ENCODE peak calls at places on chromosomes 3 and 15, in six cellular contexts. H is heart left ventricle, T is uterus, L is GM12878, F is IMR-90, U is BE2C. N is an unnamed sample. For H3K4me1 and H3K27me3, the result is how much of the 10 kb centered on the place peaks cover.

GRCh38 chr3:143016321-143016972 is 15.1 kb downstream of the U2SURP start:
- DNase-seq in H (no peak), T (no peak), L (no peak), F (no peak), U (no peak), N (no peak)

GRCh38 chr3:135215516-135215915 is 420.5 kb downstream of the EPHB1 start:
- DNase-seq in H (no peak), T (no peak), L (no peak), F (no peak), U (no peak), N (no peak)

GRCh38 chr15:87591042-87591441 is 665.5 kb downstream of the NTRK3 start:
- DNase-seq in H (no peak), T (no peak), L (no peak), F (no peak), U (no peak), N (no peak)

GRCh38 chr3:169090559-169090958 is 573.0 kb downstream of the MECOM start:
- DNase-seq in H (no peak), T (no peak), L (no peak), F (no peak), U (no peak), N (no peak)

GRCh38 chr3:73848173-73848751 is 223.5 kb upstream of the PDZRN3 start:
- DNase-seq in H (no peak), T (no peak), L (no peak), F (peak), U (no peak), N (no peak)

GRCh38 chr15:24696855-24697254 is 21.3 kb downstream of the NPAP1 start:
- DNase-seq in H (no peak), T (no peak), L (no peak), F (no peak), U (no peak), N (no peak)

GRCh38 chr15:77455696-77456293 is 35.1 kb downstream of the HMG20A start:
- DNase-seq in H (peak), T (no peak), L (no peak), F (peak), U (no peak), N (no peak)

GRCh38 chr3:13532085-13532484 is 16.8 kb upstream of the FBLN2 start:
- DNase-seq in H (no peak), T (peak), L (no peak), F (no peak), U (no peak), N (peak)

GRCh38 chr15:44045661-44046060 is 149.4 kb downstream of the FRMD5 start:
- DNase-seq in H (no peak), T (no peak), L (no peak), F (no peak), U (no peak), N (no peak)

GRCh38 chr3:105853801-105854432 is 14.9 kb downstream of the CBLB start:
- DNase-seq in H (no peak), T (no peak), L (peak), F (no peak), U (no peak), N (no peak)

GRCh38 chr3:192408721-192409151 is 318.6 kb downstream of the FGF12 start:
- DNase-seq in H (peak), T (no peak), L (no peak), F (no peak), U (no peak), N (peak)

GRCh38 chr3:146464005-146464595 is 5.3 kb downstream of the PLSCR2 start:
- DNase-seq in H (no peak), T (no peak), L (no peak), F (peak), U (no peak), N (no peak)

GRCh38 chr3:15629860-15630597 is 28.5 kb downstream of the BTD start:
- DNase-seq in H (peak), T (peak), L (peak), F (peak), U (peak), N (no peak)

GRCh38 chr15:77285057-77285456 is 134.8 kb downstream of the PEAK1 start:
- DNase-seq in H (no peak), T (no peak), L (no peak), F (no peak), U (no peak), N (no peak)

GRCh38 chr3:52495777-52496602 is 852 bp downstream of the STAB1 start:
- DNase-seq in H (no peak), T (no peak), L (no peak), F (peak), U (no peak), N (no peak)

GRCh38 chr3:194871143-194871863 is 185.6 kb downstream of the FAM43A start:
- DNase-seq in H (peak), T (peak), L (no peak), F (peak), U (peak), N (peak)

GRCh38 chr15:42921049-42921731 is 612 bp upstream of the TTBK2 start:
- DNase-seq in H (peak), T (no peak), L (no peak), F (peak), U (no peak), N (peak)

GRCh38 chr3:177396707-177397106 is 199.4 kb upstream of the TBL1XR1 start:
- DNase-seq in H (no peak), T (no peak), L (no peak), F (no peak), U (no peak), N (no peak)

GRCh38 chr3:161695811-161696210 is 199.2 kb downstream of the OTOL1 start:
- DNase-seq in H (no peak), T (no peak), L (no peak), F (no peak), U (no peak), N (no peak)

GRCh38 chr15:77985031-77985930 is 92.2 kb downstream of the TBC1D2B start:
- DNase-seq in H (no peak), T (no peak), L (no peak), F (no peak), U (no peak), N (no peak)

GRCh38 chr3:8210752-8211405 is 290.7 kb upstream of the LMCD1 start:
- DNase-seq in H (no peak), T (no peak), L (no peak), F (peak), U (no peak), N (no peak)

GRCh38 chr3:193190387-193190786 is 50.6 kb upstream of the PLAAT1 start:
- DNase-seq in H (no peak), T (no peak), L (no peak), F (no peak), U (peak), N (no peak)

GRCh38 chr3:72950372-72950771 is 46.2 kb upstream of the PPP4R2 start:
- DNase-seq in H (no peak), T (no peak), L (no peak), F (no peak), U (no peak), N (no peak)

GRCh38 chr15:45638641-45639040 is 3.8 kb downstream of the SQOR start:
- DNase-seq in H (no peak), T (no peak), L (no peak), F (no peak), U (no peak), N (no peak)

GRCh38 chr3:71069797-71070196 is 513.7 kb downstream of the FOXP1 start:
- DNase-seq in H (peak), T (peak), L (no peak), F (no peak), U (peak), N (peak)

GRCh38 chr3:50517721-50518206 is 14.3 kb upstream of the CACNA2D2 start:
- DNase-seq in H (no peak), T (no peak), L (no peak), F (no peak), U (no peak), N (no peak)

GRCh38 chr15:96342611-96343528 is 12.4 kb downstream of the NR2F2 start:
- DNase-seq in H (no peak), T (peak), L (no peak), F (no peak), U (no peak), N (no peak)

GRCh38 chr15:29528276-29528675 is 258.7 kb upstream of the NSMCE3 start:
- DNase-seq in H (no peak), T (no peak), L (no peak), F (no peak), U (no peak), N (no peak)

GRCh38 chr3:141529256-141530132 is 42.7 kb downstream of the RASA2 start:
- DNase-seq in H (no peak), T (no peak), L (no peak), F (no peak), U (no peak), N (no peak)

GRCh38 chr15:38708672-38709188 is 144.1 kb upstream of the RASGRP1 start:
- DNase-seq in H (no peak), T (no peak), L (no peak), F (peak), U (no peak), N (no peak)

GRCh38 chr3:108221403-108221802 is 821 bp downstream of the IFT57 start:
- DNase-seq in H (no peak), T (no peak), L (no peak), F (no peak), U (no peak), N (no peak)

GRCh38 chr3:51621091-51621892 is 49.8 kb upstream of the TEX264 start:
- DNase-seq in H (no peak), T (no peak), L (no peak), F (peak), U (no peak), N (no peak)

GRCh38 chr3:192869131-192870027 is 48.3 kb downstream of the MB21D2 start:
- DNase-seq in H (peak), T (peak), L (no peak), F (peak), U (no peak), N (peak)

DNA sequence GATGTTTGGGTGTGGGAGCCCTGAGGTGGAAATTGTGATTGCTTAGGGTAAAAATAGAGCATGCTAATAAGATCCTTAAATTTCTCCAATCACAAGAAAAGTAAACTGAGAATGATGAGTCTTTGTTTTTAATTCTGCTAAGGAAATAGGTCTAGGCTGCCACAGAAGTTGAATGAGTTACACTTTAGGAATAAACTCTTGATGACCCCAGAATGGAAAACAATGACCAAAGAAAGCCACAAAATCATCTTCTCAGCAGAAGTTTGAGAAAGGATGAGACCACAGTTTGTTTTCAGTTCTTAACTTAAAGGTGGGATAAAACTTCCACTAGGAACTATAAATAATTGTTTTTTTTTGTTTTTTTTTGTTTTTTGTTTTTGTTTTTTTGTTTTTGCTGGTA is 164.6 kb upstream of the BCL6 start:
- DNase-seq in H (no peak), T (no peak), L (no peak), F (no peak), U (no peak), N (no peak)
- H3K4me1 ChIP-seq in H (under half), T (under half), L (under half), F (under half), U (under half), N (under half)

DNA sequence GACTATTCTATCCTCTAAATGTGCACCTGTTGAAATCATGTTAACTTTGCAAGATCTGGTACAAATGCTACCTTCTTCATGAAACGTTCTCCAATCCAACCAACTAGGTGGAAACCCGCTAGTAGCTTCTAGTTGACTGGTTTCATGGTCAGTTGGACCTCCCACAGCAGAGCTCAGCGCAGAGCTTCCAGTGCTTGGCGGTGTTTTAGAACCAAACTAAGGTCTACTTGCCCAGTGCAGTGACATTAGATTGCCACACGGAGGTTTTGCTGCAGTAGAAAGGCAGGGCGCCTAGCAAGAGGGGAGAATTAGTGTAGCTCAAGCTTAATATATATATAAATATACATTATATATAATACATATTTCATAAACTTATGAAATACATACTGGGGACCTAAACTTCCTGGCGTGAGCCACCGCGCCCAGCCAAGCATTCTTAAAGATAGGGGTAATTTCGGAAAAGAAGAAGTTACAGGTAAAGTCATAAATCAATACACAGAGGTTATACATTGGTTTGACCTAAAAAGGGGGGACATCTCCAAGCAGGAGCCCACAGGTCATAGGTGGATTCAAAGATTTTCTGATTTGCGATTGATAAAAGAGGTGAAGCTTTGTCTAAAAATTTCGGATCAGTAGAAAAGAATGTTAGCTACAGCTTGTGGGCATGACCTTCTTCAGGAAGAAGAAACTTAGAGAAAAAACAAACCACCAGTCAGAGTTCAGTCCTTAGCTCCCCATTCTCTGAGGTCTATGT is 2.0 kb upstream of the OXSR1 start:
- DNase-seq in H (no peak), T (no peak), L (no peak), F (no peak), U (no peak), N (no peak)
- TF ChIP-seq CTCF in H (no peak), T (no peak), L (peak), F (no peak), U (no peak), N (peak)

DNA sequence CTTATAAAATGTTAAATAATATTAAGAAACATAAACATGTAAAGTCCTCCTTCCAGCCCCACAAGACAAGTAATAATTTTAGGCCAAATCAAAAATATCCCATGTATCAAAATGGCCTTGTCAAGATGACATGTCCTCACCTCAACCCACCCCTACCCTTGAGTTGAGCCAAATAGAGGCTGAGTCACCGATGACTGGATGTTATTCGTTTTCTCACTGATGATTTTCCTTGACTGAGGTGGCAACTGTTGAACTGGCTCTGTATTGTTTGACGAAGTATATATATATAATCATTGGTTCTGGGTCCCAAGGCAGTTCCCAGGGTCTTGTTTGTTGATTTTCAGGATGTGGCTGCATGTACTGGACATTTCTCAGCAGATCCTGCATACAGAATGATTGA is 75.3 kb downstream of the TMEM108 start:
- DNase-seq in H (no peak), T (no peak), L (no peak), F (peak), U (no peak), N (no peak)
- H3K27me3 ChIP-seq in H (under half), T (under half), L (under half), F (under half), U (under half), N (under half)

GRCh38 chr3:172128852-172129251 is 89.5 kb downstream of the FNDC3B start:
- DNase-seq in H (no peak), T (no peak), L (no peak), F (no peak), U (no peak), N (no peak)
- H3K4me1 ChIP-seq in H (half or more), T (under half), L (under half), F (under half), U (under half), N (half or more)

DNA sequence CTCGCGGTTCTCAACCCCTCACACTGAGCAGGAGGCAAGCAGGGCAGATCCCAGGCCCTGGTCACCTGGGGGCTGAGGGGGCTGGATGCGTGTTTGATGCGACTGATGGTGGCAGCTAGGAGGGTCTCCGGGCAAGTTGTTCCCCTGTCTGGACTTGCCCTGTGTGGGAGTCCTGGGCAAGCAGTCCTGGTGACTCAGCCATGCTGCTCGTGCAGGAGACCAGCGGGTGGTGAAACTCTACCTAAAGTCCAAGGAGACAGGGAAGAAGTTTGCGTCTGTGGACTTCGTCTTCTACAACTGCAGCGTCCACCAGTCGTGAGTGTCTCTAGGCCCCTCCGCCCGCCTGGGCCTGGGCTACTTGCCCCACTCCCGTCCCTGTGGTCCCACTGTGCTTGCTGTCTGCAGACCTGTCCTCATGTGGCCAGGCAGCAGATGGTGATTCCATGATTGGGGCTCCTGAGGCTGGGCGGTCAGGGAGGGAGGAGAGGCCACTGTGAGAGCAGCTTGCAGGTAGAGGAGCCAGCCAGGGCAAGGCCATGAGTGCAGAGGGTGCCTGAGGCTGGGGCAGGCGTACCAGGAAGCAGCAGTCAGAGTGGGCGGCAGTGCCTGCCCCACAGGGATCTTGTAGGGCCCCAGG is 23.1 kb downstream of the PLXNA1 start:
- DNase-seq in H (no peak), T (no peak), L (no peak), F (peak), U (no peak), N (no peak)
- TF ChIP-seq CTCF in H (no peak), T (no peak), L (no peak), F (no peak), U (no peak), N (no peak)

GRCh38 chr3:62874398-62875102 is 666 bp downstream of the CADPS start:
- DNase-seq in H (no peak), T (no peak), L (no peak), F (no peak), U (peak), N (no peak)

GRCh38 chr3:62875103-62876002 is at the start of gene CADPS:
- DNase-seq in H (peak), T (no peak), L (no peak), F (no peak), U (peak), N (no peak)

GRCh38 chr3:62870321-62870720 is 4.9 kb downstream of the CADPS start:
- DNase-seq in H (no peak), T (no peak), L (no peak), F (peak), U (no peak), N (no peak)

GRCh38 chr3:62873672-62874397 is 1.4 kb downstream of the CADPS start:
- DNase-seq in H (peak), T (no peak), L (no peak), F (no peak), U (peak), N (peak)

GRCh38 chr3:62872318-62872717 is 2.9 kb downstream of the CADPS start:
- DNase-seq in H (no peak), T (no peak), L (no peak), F (no peak), U (no peak), N (no peak)
- H3K27me3 ChIP-seq in H (under half), T (under half), L (under half), F (under half), U (under half), N (under half)

GRCh38 chr15:70095387-70096214 is 2.1 kb downstream of the TLE3 start:
- DNase-seq in H (peak), T (peak), L (no peak), F (no peak), U (peak), N (peak)
- H3K4me1 ChIP-seq in H (half or more), T (under half), L (under half), F (under half), U (under half), N (half or more)